ENCODE peak calls at places on chromosomes 4 and X, in six cellular contexts. M, X, P, J, O and E are unnamed samples.
A peak's percentile ranks its signal among the peaks of the same experiment; 100 is the strongest.

GRCh38 chrX:42530027-42530426 is 247.9 kb downstream of the PPP1R2C start:
- DNase-seq in P (no peak), X (peak; percentile 49), M (peak; percentile 70), O (peak; percentile 83), J (no peak), E (no peak)

GRCh38 chrX:22041931-22042530 is 9.9 kb downstream of the PHEX start:
- DNase-seq in M (no peak), O (no peak), J (peak; percentile 37), P (no peak), X (no peak), E (no peak)

GRCh38 chr4:151530783-151531182 is 121.8 kb downstream of the FHIP1A start:
- DNase-seq in J (no peak), O (peak; percentile 39), P (no peak), X (no peak), M (no peak), E (no peak)

GRCh38 chr4:24775209-24775608 is 20.2 kb upstream of the SOD3 start:
- DNase-seq in P (no peak), J (no peak), X (no peak), O (no peak), M (no peak), E (no peak)

GRCh38 chr4:110224142-110224541 is 25.7 kb upstream of the ELOVL6 start:
- DNase-seq in M (no peak), J (no peak), X (no peak), O (no peak), P (no peak), E (no peak)

GRCh38 chr4:114603455-114603854 is 4.8 kb downstream of the UGT8 start:
- DNase-seq in J (no peak), M (no peak), P (no peak), X (no peak), O (no peak), E (no peak)

GRCh38 chr4:153532636-153533035 is 66.5 kb downstream of the TMEM131L start:
- DNase-seq in O (no peak), X (no peak), P (no peak), M (no peak), J (no peak), E (no peak)

GRCh38 chr4:182143822-182144620 is 99.2 kb upstream of the TENM3 start:
- DNase-seq in X (peak; percentile 22), P (no peak), O (peak; percentile 69), M (peak; percentile 84), J (no peak), E (peak; percentile 94)

GRCh38 chrX:40189018-40189417 is 91.3 kb upstream of the BCOR start:
- DNase-seq in J (no peak), P (no peak), O (peak; percentile 70), X (no peak), M (no peak), E (no peak)

GRCh38 chr4:54152846-54153600 is 53.1 kb downstream of the GSX2 start:
- DNase-seq in X (no peak), P (no peak), M (peak; percentile 44), O (peak; percentile 81), J (no peak), E (peak; percentile 58)

GRCh38 chr4:6198768-6199343 is 1.5 kb downstream of the JAKMIP1 start:
- DNase-seq in J (peak; percentile 60), X (no peak), M (no peak), O (no peak), P (peak; percentile 54), E (no peak)

GRCh38 chr4:86831262-86832090 is 17.7 kb downstream of the SLC10A6 start:
- DNase-seq in X (peak; percentile 74), O (peak; percentile 99), P (no peak), J (no peak), M (peak; percentile 88), E (peak; percentile 66)

GRCh38 chr4:162352580-162353107 is 188.8 kb upstream of the FSTL5 start:
- DNase-seq in M (no peak), O (peak; percentile 4), J (no peak), X (no peak), P (no peak), E (no peak)

GRCh38 chr4:101307901-101308300 is 39.4 kb downstream of the PPP3CA start:
- DNase-seq in P (no peak), O (peak; percentile 64), J (no peak), M (no peak), X (no peak), E (no peak)

GRCh38 chr4:124610214-124610613 is 102.3 kb downstream of the ANKRD50 start:
- DNase-seq in P (no peak), J (no peak), M (no peak), X (no peak), O (peak; percentile 93), E (no peak)

GRCh38 chr4:8080754-8081065 is 77.9 kb downstream of the ABLIM2 start:
- DNase-seq in O (no peak), P (no peak), X (no peak), M (no peak), J (no peak), E (no peak)

GRCh38 chrX:153057281-153057680 is 1.0 kb downstream of the PNMA3 start:
- DNase-seq in M (no peak), O (no peak), X (no peak), J (no peak), P (no peak), E (no peak)

GRCh38 chr4:170887396-170887795 is 797.6 kb upstream of the AADAT start:
- DNase-seq in M (no peak), O (no peak), J (no peak), P (no peak), X (no peak), E (no peak)

GRCh38 chrX:118240359-118240758 is 105.5 kb upstream of the WDR44 start:
- DNase-seq in J (no peak), P (no peak), X (no peak), O (no peak), M (no peak), E (no peak)

GRCh38 chr4:26584725-26585124 is 841 bp downstream of the TBC1D19 start:
- DNase-seq in J (no peak), X (no peak), M (no peak), P (no peak), O (no peak), E (no peak)

GRCh38 chr4:118783887-118784286 is 52.0 kb downstream of the SEC24D start:
- DNase-seq in M (peak; percentile 58), J (no peak), X (peak; percentile 82), O (peak; percentile 66), P (no peak), E (no peak)

GRCh38 chr4:114886761-114887160 is 226.7 kb downstream of the NDST4 start:
- DNase-seq in P (no peak), X (no peak), M (no peak), O (no peak), J (no peak), E (no peak)

GRCh38 chr4:123411514-123411913 is 14.9 kb downstream of the SPRY1 start:
- DNase-seq in M (no peak), O (no peak), P (no peak), X (no peak), J (no peak), E (no peak)

GRCh38 chrX:108268434-108269080 is 169.7 kb downstream of the COL4A6 start:
- DNase-seq in M (no peak), X (no peak), O (peak; percentile 63), P (no peak), J (no peak), E (no peak)

GRCh38 chrX:150730719-150731118 is 37.5 kb downstream of the MTMR1 start:
- DNase-seq in M (peak; percentile 37), P (no peak), J (no peak), O (no peak), X (peak; percentile 48), E (no peak)

GRCh38 chr4:88008133-88008621 is 742 bp downstream of the PKD2 start:
- DNase-seq in J (peak; percentile 48), M (peak; percentile 42), X (no peak), O (peak; percentile 55), P (peak; percentile 75), E (peak; percentile 59)

GRCh38 chrX:71919436-71919835 is 8.8 kb downstream of the NHSL2 start:
- DNase-seq in P (no peak), X (no peak), J (no peak), O (no peak), M (no peak), E (no peak)

GRCh38 chrX:49133759-49134158 is 10.2 kb upstream of the GPKOW start:
- DNase-seq in P (no peak), X (no peak), M (no peak), J (no peak), O (no peak), E (no peak)

GRCh38 chr4:173167793-173168395 is 717 bp upstream of the GALNT7 start:
- DNase-seq in P (peak; percentile 67), O (peak; percentile 40), M (peak; percentile 43), J (no peak), X (no peak), E (peak; percentile 46)

GRCh38 chr4:4460759-4461158 is 73.9 kb downstream of the NSG1 start:
- DNase-seq in X (no peak), J (no peak), O (no peak), P (no peak), M (no peak), E (no peak)

GRCh38 chr4:39320381-39321115 is 45.6 kb downstream of the RFC1 start:
- DNase-seq in X (peak; percentile 8), O (peak; percentile 43), P (no peak), M (peak; percentile 72), J (no peak), E (no peak)

GRCh38 chrX:118418811-118419251 is 72.9 kb downstream of the WDR44 start:
- DNase-seq in X (no peak), P (no peak), O (no peak), M (no peak), J (no peak), E (no peak)

GRCh38 chrX:71053217-71053621 is 14.9 kb downstream of the SNX12 start:
- DNase-seq in P (no peak), X (no peak), J (no peak), M (peak; percentile 19), O (peak; percentile 2), E (no peak)

GRCh38 chrX:18964026-18964425 is 19.9 kb downstream of the PHKA2 start:
- DNase-seq in P (no peak), X (no peak), M (no peak), J (no peak), O (peak; percentile 11), E (no peak)

GRCh38 chr4:41358626-41359025 is 101.9 kb downstream of the UCHL1 start:
- DNase-seq in M (no peak), P (no peak), O (no peak), X (no peak), J (no peak), E (peak; percentile 57)